ENCODE peak calls at places on chromosomes 3 and 15, in seven cellular contexts. Y, J, C, D, T, E and U are unnamed samples.
A peak's percentile ranks its signal among the peaks of the same experiment; 100 is the strongest.

GRCh38 chr3:117486709-117487394 is 777.3 kb downstream of the TUSC7 start:
- DNase-seq in J (no peak), E (no peak), C (no peak), D (no peak), Y (no peak), T (no peak), U (no peak)

GRCh38 chr3:124429129-124429815 is 301.0 kb upstream of the UMPS start:
- DNase-seq in E (no peak), Y (no peak), J (no peak), T (no peak), C (no peak), D (no peak), U (no peak)

GRCh38 chr15:39781147-39781966 is 1.3 kb downstream of the FSIP1 start:
- DNase-seq in C (no peak), E (no peak), Y (no peak), T (no peak), J (no peak), D (no peak), U (no peak)

GRCh38 chr3:47343471-47343971 is 37.3 kb upstream of the PTPN23 start:
- DNase-seq in E (no peak), C (no peak), T (no peak), Y (no peak), D (no peak), J (no peak), U (no peak)

GRCh38 chr15:56468271-56468912 is 3.5 kb upstream of the MNS1 start:
- DNase-seq in D (no peak), J (no peak), E (no peak), Y (no peak), T (no peak), C (no peak), U (no peak)

GRCh38 chr3:3013299-3013698 is 96.9 kb downstream of the IL5RA start:
- DNase-seq in Y (no peak), E (no peak), D (no peak), C (no peak), T (no peak), J (no peak), U (no peak)

GRCh38 chr15:40407343-40407990 is 1.9 kb downstream of the IVD start:
- DNase-seq in E (no peak), T (no peak), Y (no peak), C (no peak), J (no peak), D (no peak), U (no peak)

GRCh38 chr15:43218908-43219706 is 1.7 kb downstream of the EPB42 start:
- DNase-seq in E (no peak), Y (no peak), C (no peak), T (no peak), J (peak; percentile 93), D (no peak), U (no peak)

GRCh38 chr3:149414557-149415231 is 37.2 kb upstream of the TM4SF1 start:
- DNase-seq in Y (no peak), D (no peak), C (no peak), J (no peak), E (peak; percentile 94), T (no peak), U (no peak)

GRCh38 chr3:133271491-133271890 is 128.4 kb upstream of the BFSP2 start:
- DNase-seq in E (no peak), D (no peak), Y (no peak), C (no peak), J (no peak), T (no peak), U (no peak)

GRCh38 chr3:115040673-115041286 is 106.3 kb downstream of the ZBTB20 start:
- DNase-seq in J (no peak), T (peak; percentile 53), Y (no peak), D (peak; percentile 19), C (peak; percentile 28), E (peak; percentile 7), U (no peak)

DNA sequence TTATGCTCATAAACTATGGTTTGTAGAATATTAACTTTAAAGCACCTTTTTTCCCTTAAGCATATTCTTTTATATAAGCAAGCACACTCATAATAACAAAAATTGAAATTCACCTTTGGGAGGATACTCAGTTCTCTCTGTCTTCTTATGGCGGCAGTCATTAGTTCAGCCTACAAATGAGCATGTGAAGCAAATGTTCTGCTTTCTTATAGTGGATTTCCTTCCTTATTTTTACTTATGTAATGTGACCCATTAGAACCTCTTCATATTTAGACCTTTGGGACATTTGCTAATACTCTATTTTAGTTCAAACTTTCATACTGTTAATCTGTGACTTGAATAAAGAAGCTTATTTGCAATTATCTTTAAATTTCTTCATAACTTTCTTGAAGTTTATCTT is at the start of gene P2RY13:
- DNase-seq in T (no peak), C (no peak), D (no peak), E (no peak), Y (no peak), J (no peak), U (no peak)
- H3K4me3 ChIP-seq in T (no peak within 1 kb of the TSS), C (no peak within 1 kb of the TSS), D (peak within 1 kb of the TSS; percentile 39), E (no peak within 1 kb of the TSS), Y (no peak within 1 kb of the TSS), J (peak within 1 kb of the TSS; percentile 34), U (no peak within 1 kb of the TSS)

GRCh38 chr3:185584681-185585080 is 1.4 kb upstream of the SENP2 start:
- DNase-seq in D (no peak), J (no peak), C (no peak), Y (no peak), E (no peak), T (no peak), U (no peak)

GRCh38 chr3:185585523-185585861 is 603 bp upstream of the SENP2 start:
- DNase-seq in J (no peak), E (peak; percentile 8), D (no peak), Y (no peak), T (no peak), C (no peak), U (peak; percentile 87)

GRCh38 chr3:185582871-185583270 is 3.2 kb upstream of the SENP2 start:
- DNase-seq in T (no peak), E (no peak), C (no peak), D (no peak), J (no peak), Y (no peak), U (no peak)

GRCh38 chr3:185583925-185584324 is 2.2 kb upstream of the SENP2 start:
- DNase-seq in J (no peak), Y (no peak), D (no peak), E (peak; percentile 40), T (no peak), C (no peak), U (no peak)

GRCh38 chr3:185582236-185582635 is 3.9 kb upstream of the SENP2 start:
- DNase-seq in Y (no peak), T (no peak), E (no peak), C (no peak), D (no peak), J (no peak), U (no peak)
- TF ChIP-seq POLR2A in Y (no peak), T (no peak), E (no peak), C (no peak), D (no peak), J (no peak), U (no peak)

GRCh38 chr3:14141602-14142315 is 16.9 kb downstream of the TMEM43 start:
- DNase-seq in C (no peak), E (no peak), T (no peak), J (no peak), Y (peak; percentile 63), D (no peak), U (no peak)
- H3K27ac ChIP-seq in C (peak overlapping the region; percentile 85), E (no peak overlapping the region), T (no peak overlapping the region), J (peak overlapping the region; percentile 89), Y (no peak overlapping the region), D (peak overlapping the region; percentile 96), U (peak overlapping the region; percentile 81)

GRCh38 chr15:31203999-31204398 is 102.5 kb upstream of the TRPM1 start:
- DNase-seq in E (no peak), T (no peak), D (no peak), Y (peak; percentile 88), J (no peak), C (no peak), U (no peak)

GRCh38 chr15:31207246-31207645 is 105.7 kb upstream of the TRPM1 start:
- DNase-seq in Y (peak; percentile 28), T (no peak), C (no peak), E (no peak), J (no peak), D (no peak), U (no peak)

GRCh38 chr15:31202953-31203352 is 101.4 kb upstream of the TRPM1 start:
- DNase-seq in E (no peak), T (no peak), D (no peak), Y (peak; percentile 67), C (no peak), J (no peak), U (no peak)

GRCh38 chr15:31208804-31209203 is 107.3 kb upstream of the TRPM1 start:
- DNase-seq in T (no peak), J (no peak), E (no peak), C (no peak), D (no peak), Y (no peak), U (no peak)

DNA sequence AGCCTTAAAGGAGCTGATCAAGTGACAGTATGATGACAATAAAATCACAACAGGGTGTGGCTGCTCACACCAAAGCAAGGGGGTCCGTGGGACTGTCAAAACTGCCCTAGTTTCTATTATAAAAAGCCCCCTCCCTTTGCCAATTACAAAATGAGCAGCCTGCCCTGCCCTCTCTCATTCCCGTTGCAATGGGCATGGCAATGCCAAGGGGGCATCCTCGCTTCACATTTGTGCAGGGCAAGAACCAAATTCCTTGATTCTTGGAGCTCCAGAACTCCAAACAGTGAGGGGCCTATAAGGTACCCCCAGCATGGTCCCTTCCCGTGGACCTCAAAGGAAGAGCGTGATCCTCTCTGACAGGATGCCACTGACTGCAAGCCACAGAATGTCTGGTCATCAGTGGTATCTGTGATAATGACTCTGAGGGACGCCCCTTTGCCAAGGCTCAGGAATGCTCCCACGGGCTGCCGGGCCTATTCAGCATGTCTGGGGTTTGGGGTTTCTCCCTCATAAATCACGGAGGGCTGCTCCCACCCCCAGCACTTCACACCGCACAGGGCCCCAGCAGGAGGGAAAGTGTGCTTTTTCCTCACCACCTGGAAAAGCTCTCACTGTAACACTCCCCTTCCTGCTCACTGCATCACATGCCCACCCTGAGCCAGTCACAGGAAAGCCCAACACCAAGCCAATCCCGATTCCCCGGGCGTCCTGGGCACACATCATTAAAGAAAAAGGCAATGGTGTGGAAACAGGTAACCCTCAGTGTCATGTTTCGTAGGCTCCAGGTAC is 105.1 kb upstream of the TRPM1 start:
- DNase-seq in C (no peak), E (no peak), T (no peak), J (no peak), D (no peak), Y (peak; percentile 37), U (no peak)
- H3K4me3 ChIP-seq in C (no peak overlapping the region), E (no peak overlapping the region), T (no peak overlapping the region), J (no peak overlapping the region), D (no peak overlapping the region), Y (no peak overlapping the region), U (no peak overlapping the region)

GRCh38 chr3:160331127-160331937 is 67.7 kb downstream of the IFT80 start:
- DNase-seq in T (no peak), J (no peak), D (no peak), Y (no peak), E (peak; percentile 86), C (no peak), U (no peak)

GRCh38 chr3:160330111-160330510 is 68.9 kb downstream of the IFT80 start:
- DNase-seq in J (no peak), T (no peak), Y (no peak), C (no peak), D (no peak), E (no peak), U (no peak)

DNA sequence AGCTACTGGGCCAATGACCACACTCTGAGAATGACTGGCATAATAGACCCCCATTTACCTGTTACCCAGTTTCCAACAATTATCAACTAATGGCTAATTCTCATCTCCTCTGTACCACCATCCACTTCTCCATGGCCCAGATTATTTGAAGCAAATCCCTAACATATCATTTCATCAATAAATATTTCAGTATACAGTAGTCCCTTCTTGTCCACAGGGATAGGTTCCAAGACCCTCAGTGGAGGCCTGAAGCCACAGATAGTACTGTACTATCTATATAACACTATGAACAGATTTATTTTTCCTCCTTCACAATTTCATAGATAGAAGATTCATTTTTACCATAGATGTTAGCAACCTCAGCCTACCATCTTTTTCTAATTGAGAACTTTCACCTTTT is 68.3 kb downstream of the IFT80 start:
- DNase-seq in J (no peak), T (no peak), E (no peak), C (no peak), Y (no peak), D (no peak), U (no peak)
- TF ChIP-seq POLR2A in J (no peak), T (no peak), E (no peak), C (no peak), Y (no peak), D (no peak), U (no peak)